ENCODE peak calls at places on chromosomes 5 and 9, in five cellular contexts. J is SK-N-SH, E is DND-41, B is A549, M is endothelial cell of umbilical vein. P is an unnamed sample.

GRCh38 chr9:108207611-108208051 is 648.2 kb downstream of the ACTL7B start:
- DNase-seq in J (no peak), E (no peak), B (no peak), M (no peak), P (no peak)

GRCh38 chr5:55456216-55456895 is 78.4 kb downstream of the PLPP1 start:
- DNase-seq in J (no peak), E (no peak), B (peak), M (no peak), P (no peak)

GRCh38 chr5:135568241-135568640 is 10.6 kb downstream of the CXCL14 start:
- DNase-seq in J (no peak), E (no peak), B (no peak), M (no peak), P (no peak)

GRCh38 chr5:157290981-157291711 is 25.2 kb downstream of the CYFIP2 start:
- DNase-seq in J (no peak), E (no peak), B (peak), M (no peak), P (no peak)

GRCh38 chr5:142056831-142057696 is 44.2 kb upstream of the GNPDA1 start:
- DNase-seq in J (peak), E (no peak), B (no peak), M (no peak), P (no peak)

GRCh38 chr5:75341934-75342333 is 4.9 kb downstream of the HMGCR start:
- DNase-seq in J (no peak), E (no peak), B (no peak), M (no peak), P (no peak)

GRCh38 chr9:137551656-137552534 is at the start of gene MRPL41:
- DNase-seq in J (peak), E (peak), B (peak), M (peak), P (peak)

GRCh38 chr9:127898433-127899199 is 787 bp downstream of the ST6GALNAC6 start:
- DNase-seq in J (peak), E (no peak), B (no peak), M (peak), P (peak)

GRCh38 chr9:73038089-73038509 is 85.2 kb upstream of the ALDH1A1 start:
- DNase-seq in J (no peak), E (no peak), B (no peak), M (no peak), P (no peak)

GRCh38 chr5:36407396-36407795 is 105.7 kb upstream of the RANBP3L start:
- DNase-seq in J (no peak), E (no peak), B (no peak), M (no peak), P (no peak)

GRCh38 chr5:37198842-37199241 is 50.3 kb downstream of the CPLANE1 start:
- DNase-seq in J (no peak), E (peak), B (no peak), M (no peak), P (no peak)

GRCh38 chr9:89549031-89549644 is 51.2 kb upstream of the SEMA4D start:
- DNase-seq in J (peak), E (peak), B (peak), M (peak), P (peak)

GRCh38 chr9:13023498-13023897 is 248.7 kb downstream of the LURAP1L start:
- DNase-seq in J (no peak), E (no peak), B (no peak), M (no peak), P (no peak)

GRCh38 chr5:177185993-177186392 is 52.4 kb downstream of the NSD1 start:
- DNase-seq in J (no peak), E (no peak), B (no peak), M (no peak), P (no peak)

GRCh38 chr9:5428794-5429528 is 8.8 kb downstream of the PLGRKT start:
- DNase-seq in J (no peak), E (no peak), B (no peak), M (no peak), P (no peak)

GRCh38 chr9:123314617-123315016 is 41.4 kb upstream of the CRB2 start:
- DNase-seq in J (no peak), E (no peak), B (no peak), M (no peak), P (no peak)
- H3K27ac ChIP-seq in J (no peak), E (no peak), B (no peak), M (no peak), P (no peak)

GRCh38 chr9:86891886-86892437 is 55.3 kb downstream of the GAS1 start:
- DNase-seq in J (no peak), E (no peak), B (no peak), M (no peak), P (no peak)

GRCh38 chr9:86892576-86892975 is 54.7 kb downstream of the GAS1 start:
- DNase-seq in J (no peak), E (no peak), B (no peak), M (no peak), P (no peak)

GRCh38 chr9:86891091-86891490 is 56.2 kb downstream of the GAS1 start:
- DNase-seq in J (no peak), E (no peak), B (no peak), M (no peak), P (no peak)

GRCh38 chr9:86893811-86894490 is 53.4 kb downstream of the GAS1 start:
- DNase-seq in J (no peak), E (no peak), B (no peak), M (no peak), P (no peak)
- H3K27ac ChIP-seq in J (no peak), E (no peak), B (no peak), M (no peak), P (no peak)

DNA sequence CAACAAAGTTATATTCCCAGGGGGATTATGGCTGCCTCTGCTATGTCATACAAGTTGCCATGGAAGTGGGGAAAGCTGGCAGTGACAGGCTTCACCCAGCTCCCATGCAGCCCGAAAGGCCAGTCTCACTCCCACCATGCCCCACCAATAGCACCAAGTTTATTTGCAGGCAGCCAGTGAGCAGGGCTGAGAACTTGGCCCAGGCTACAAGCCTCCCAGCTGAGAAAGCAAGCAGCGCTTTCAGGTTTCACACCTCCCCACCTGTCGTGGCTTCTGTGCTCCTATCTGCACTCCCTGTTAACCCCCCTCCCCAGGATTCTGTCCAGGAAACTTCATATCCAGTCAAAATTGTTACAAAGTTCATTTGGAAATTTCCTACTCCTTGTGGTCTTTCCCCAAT is 155.0 kb downstream of the SAXO1 start:
- DNase-seq in J (no peak), E (no peak), B (no peak), M (no peak), P (no peak)
- H3K27ac ChIP-seq in J (no peak), E (no peak), B (no peak), M (no peak), P (no peak)

GRCh38 chr9:87587864-87588263 is 90.2 kb downstream of the DAPK1 start:
- DNase-seq in J (no peak), E (no peak), B (no peak), M (no peak), P (no peak)
- H3K27ac ChIP-seq in J (peak), E (no peak), B (no peak), M (no peak), P (no peak)

GRCh38 chr9:113590389-113590788 is 126.9 kb downstream of the RGS3 start:
- DNase-seq in J (no peak), E (no peak), B (no peak), M (no peak), P (no peak)
- H3K27ac ChIP-seq in J (no peak), E (no peak), B (no peak), M (peak), P (peak)